ENCODE peak calls at places on chromosomes 2 and 18, in ten cellular contexts. S is globus pallidus; D is cardiac muscle cell; M is memory B cell; G is PC-3; C is stimulated activated CD4-positive, alpha-beta T cell treated with anti-CD3 and anti-CD28 coated beads, Interleukin-12 subunit alpha, Interleukin-12 subunit beta, amount 100 ng/mL, for 24 hours; R is GM12891; B is GM04503; E is KG1; I is endothelial cell. P is an unnamed sample.

GRCh38 chr2:21966139-21966538 is 842.4 kb downstream of the TDRD15 start:
- DNase-seq in R (no peak), S (no peak), I (no peak), C (no peak), M (no peak), E (no peak), B (no peak), G (no peak), D (peak), P (no peak)

GRCh38 chr2:96399342-96400048 is 63.9 kb downstream of the NCAPH start:
- DNase-seq in D (no peak), R (no peak), I (no peak), E (no peak), C (no peak), B (no peak), M (no peak), S (no peak), G (no peak), P (no peak)

GRCh38 chr18:9643549-9643948 is 29.2 kb upstream of the PPP4R1 start:
- DNase-seq in C (no peak), E (no peak), S (no peak), I (no peak), M (no peak), B (peak), D (peak), G (peak), R (no peak), P (peak)

GRCh38 chr2:179802483-179802882 is 58.9 kb downstream of the ZNF385B start:
- DNase-seq in D (no peak), C (no peak), I (no peak), R (no peak), B (no peak), E (no peak), S (no peak), M (no peak), G (no peak), P (no peak)

GRCh38 chr18:22203892-22204536 is 34.6 kb downstream of the GATA6 start:
- DNase-seq in G (no peak), M (no peak), E (no peak), B (no peak), R (no peak), S (no peak), D (no peak), C (no peak), I (no peak), P (no peak)

GRCh38 chr2:40746150-40746549 is 294.3 kb upstream of the SLC8A1 start:
- DNase-seq in S (no peak), I (no peak), C (no peak), E (no peak), R (no peak), D (no peak), G (no peak), B (no peak), M (no peak), P (peak)

GRCh38 chr18:34866739-34867138 is 156.6 kb downstream of the DTNA start:
- DNase-seq in S (no peak), R (no peak), B (no peak), D (peak), C (no peak), M (no peak), I (no peak), G (no peak), E (no peak), P (no peak)

GRCh38 chr2:168705534-168706470 is 96.6 kb upstream of the NOSTRIN start:
- DNase-seq in E (no peak), C (no peak), I (no peak), D (peak), R (no peak), B (no peak), S (peak), G (peak), M (no peak), P (no peak)

GRCh38 chr2:2827237-2827636 is 496.2 kb upstream of the MYT1L start:
- DNase-seq in M (no peak), E (no peak), C (no peak), I (no peak), R (no peak), B (no peak), S (no peak), G (no peak), D (no peak), P (no peak)

GRCh38 chr2:38374978-38375377 is 2.1 kb downstream of the ATL2 start:
- DNase-seq in G (peak), C (no peak), I (no peak), D (no peak), M (no peak), B (no peak), E (no peak), R (no peak), S (no peak), P (no peak)

GRCh38 chr2:25063876-25064660 is 22.2 kb downstream of the EFR3B start:
- DNase-seq in E (no peak), G (peak), C (no peak), I (no peak), B (no peak), R (peak), S (peak), M (no peak), D (no peak), P (no peak)

GRCh38 chr2:25479761-25480160 is 138.0 kb upstream of the DNMT3A start:
- DNase-seq in C (no peak), S (no peak), B (no peak), E (no peak), M (no peak), G (no peak), I (no peak), R (no peak), D (no peak), P (no peak)

GRCh38 chr2:54952978-54953456 is 97.2 kb downstream of the RTN4 start:
- DNase-seq in B (peak), C (no peak), M (no peak), I (no peak), E (no peak), R (no peak), G (peak), S (no peak), D (no peak), P (no peak)

GRCh38 chr18:9787716-9788115 is 79.6 kb downstream of the RAB31 start:
- DNase-seq in D (peak), R (no peak), G (no peak), C (no peak), S (no peak), E (no peak), B (no peak), M (no peak), I (no peak), P (no peak)

GRCh38 chr2:120175000-120175581 is 48.1 kb downstream of the TMEM185B start:
- DNase-seq in C (no peak), R (no peak), S (peak), M (no peak), E (peak), B (peak), I (peak), G (peak), D (peak), P (peak)

GRCh38 chr18:44130365-44130942 is 550.2 kb upstream of the SETBP1 start:
- DNase-seq in S (peak), D (peak), M (no peak), G (peak), C (no peak), B (no peak), E (peak), R (peak), I (peak), P (no peak)

GRCh38 chr18:59272971-59273935 is at the start of gene RAX:
- DNase-seq in M (no peak), D (peak), G (no peak), E (no peak), S (no peak), R (peak), B (no peak), C (no peak), I (peak), P (no peak)

GRCh38 chr18:51290864-51291263 is 93.4 kb upstream of the MEX3C start:
- DNase-seq in I (no peak), B (no peak), E (no peak), C (no peak), S (no peak), D (peak), G (no peak), R (no peak), M (no peak), P (no peak)

GRCh38 chr2:198957183-198957582 is 500.6 kb downstream of the SATB2 start:
- DNase-seq in B (peak), M (no peak), D (no peak), S (no peak), R (no peak), I (no peak), G (no peak), C (no peak), E (no peak), P (no peak)

GRCh38 chr2:39494784-39495251 is 57.7 kb upstream of the MAP4K3 start:
- DNase-seq in C (no peak), B (peak), S (no peak), R (no peak), I (no peak), M (no peak), E (no peak), G (peak), D (peak), P (peak)

GRCh38 chr2:120481446-120482194 is 135.7 kb downstream of the INHBB start:
- DNase-seq in G (no peak), I (no peak), D (no peak), C (no peak), E (no peak), B (no peak), M (no peak), R (no peak), S (no peak), P (no peak)

GRCh38 chr18:58590231-58590630 is 38.7 kb downstream of the ALPK2 start:
- DNase-seq in M (no peak), R (no peak), C (no peak), E (no peak), I (no peak), S (no peak), G (no peak), D (peak), B (peak), P (peak)

GRCh38 chr2:157432475-157433106 is 11.3 kb downstream of the CYTIP start:
- DNase-seq in B (no peak), S (no peak), G (no peak), E (no peak), C (no peak), M (no peak), D (no peak), R (no peak), I (no peak), P (no peak)

GRCh38 chr2:8086796-8087479 is 594.9 kb upstream of the ID2 start:
- DNase-seq in I (no peak), G (peak), R (no peak), D (peak), B (peak), S (no peak), C (no peak), E (no peak), M (no peak), P (peak)

GRCh38 chr2:230000118-230000841 is 68.4 kb downstream of the SLC16A14 start:
- DNase-seq in M (no peak), C (no peak), G (no peak), I (no peak), D (no peak), E (no peak), S (peak), R (peak), B (no peak), P (no peak)

GRCh38 chr2:55010915-55011314 is 39.3 kb downstream of the RTN4 start:
- DNase-seq in M (no peak), E (no peak), I (no peak), B (no peak), R (no peak), S (no peak), G (no peak), D (peak), C (no peak), P (peak)

GRCh38 chr18:8063733-8064132 is 496.6 kb downstream of the PTPRM start:
- DNase-seq in B (no peak), E (no peak), S (no peak), C (no peak), R (no peak), D (no peak), G (peak), M (no peak), I (no peak), P (no peak)

GRCh38 chr18:3932285-3932684 is 482.3 kb downstream of the TGIF1 start:
- DNase-seq in I (no peak), E (no peak), R (no peak), G (no peak), S (no peak), M (no peak), C (no peak), B (no peak), D (no peak), P (no peak)

GRCh38 chr2:36762764-36763490 is 66.4 kb downstream of the VIT start:
- DNase-seq in B (no peak), D (no peak), I (no peak), R (no peak), E (no peak), C (no peak), G (no peak), S (no peak), M (no peak), P (no peak)

GRCh38 chr2:36174920-36175319 is 180.7 kb upstream of the CRIM1 start:
- DNase-seq in B (no peak), M (no peak), D (no peak), G (no peak), S (no peak), E (no peak), C (no peak), R (no peak), I (no peak), P (no peak)

GRCh38 chr2:45173513-45173912 is 164.3 kb upstream of the SIX2 start:
- DNase-seq in S (no peak), G (peak), C (no peak), E (no peak), B (peak), D (peak), I (no peak), M (no peak), R (no peak), P (peak)

GRCh38 chr2:101597347-101597944 is 100.1 kb upstream of the MAP4K4 start:
- DNase-seq in E (no peak), G (no peak), D (peak), C (no peak), I (no peak), M (no peak), R (no peak), S (no peak), B (peak), P (no peak)

GRCh38 chr2:225083276-225083675 is 41.0 kb upstream of the DOCK10 start:
- DNase-seq in M (no peak), C (no peak), I (no peak), E (no peak), D (no peak), B (no peak), G (peak), S (no peak), R (no peak), P (no peak)

GRCh38 chr18:36724591-36725001 is 104.2 kb downstream of the TPGS2 start:
- DNase-seq in M (no peak), I (no peak), S (peak), E (no peak), G (no peak), D (peak), R (no peak), C (no peak), B (no peak), P (no peak)

GRCh38 chr2:201580486-201580885 is 62.8 kb downstream of the TMEM237 start:
- DNase-seq in S (no peak), C (no peak), G (no peak), E (no peak), M (no peak), I (no peak), B (peak), D (peak), R (no peak), P (no peak)

GRCh38 chr18:51383116-51383515 is 185.6 kb upstream of the MEX3C start:
- DNase-seq in E (no peak), M (no peak), I (no peak), D (no peak), R (no peak), B (no peak), C (no peak), S (no peak), G (no peak), P (no peak)

GRCh38 chr2:203590496-203590895 is 55.4 kb upstream of the RAPH1 start:
- DNase-seq in D (no peak), B (no peak), E (no peak), I (no peak), R (no peak), C (no peak), G (no peak), S (no peak), M (no peak), P (no peak)

GRCh38 chr2:29233428-29233827 is 118.2 kb downstream of the CLIP4 start:
- DNase-seq in I (no peak), M (no peak), E (no peak), G (peak), S (no peak), D (no peak), B (no peak), C (no peak), R (no peak), P (no peak)

P was measured in RCC 7860.